ENCODE peak calls at places on chromosomes 6 and 20, in eight cellular contexts. K is IMR-90, O is HepG2, W is HFF-Myc, Q is AG04449, Z is colonic mucosa, H is AG09309, L is RWPE1. I is an unnamed sample.

GRCh38 chr6:163588211-163588919 is 173.8 kb downstream of the QKI start:
- DNase-seq in K (peak; percentile 74), O (no peak), W (peak; percentile 49), Q (no peak), Z (no peak), H (peak; percentile 13), L (peak; percentile 69), I (no peak)

GRCh38 chr20:35034150-35034549 is 58.5 kb downstream of the TRPC4AP start:
- DNase-seq in K (no peak), O (no peak), W (no peak), Q (no peak), Z (no peak), H (no peak), L (no peak), I (no peak)

GRCh38 chr6:41648070-41648585 is 9.9 kb downstream of the MDFI start:
- DNase-seq in K (no peak), O (no peak), W (no peak), Q (no peak), Z (no peak), H (no peak), L (no peak), I (no peak)

GRCh38 chr6:120826253-120826652 is 508.0 kb downstream of the TBC1D32 start:
- DNase-seq in K (no peak), O (peak; percentile 52), W (no peak), Q (no peak), Z (peak; percentile 27), H (no peak), L (peak; percentile 13), I (no peak)

GRCh38 chr20:23165964-23166363 is 79.8 kb upstream of the CD93 start:
- DNase-seq in K (no peak), O (no peak), W (no peak), Q (no peak), Z (no peak), H (no peak), L (no peak), I (no peak)

GRCh38 chr6:35477028-35477427 is 8.8 kb downstream of the RPL10A start:
- DNase-seq in K (no peak), O (peak; percentile 41), W (no peak), Q (no peak), Z (no peak), H (no peak), L (no peak), I (no peak)

GRCh38 chr6:54697423-54697822 is 149.1 kb upstream of the FAM83B start:
- DNase-seq in K (peak; percentile 16), O (no peak), W (peak; percentile 25), Q (no peak), Z (no peak), H (no peak), L (peak; percentile 5), I (no peak)

GRCh38 chr20:24439737-24440136 is 29.7 kb upstream of the SYNDIG1 start:
- DNase-seq in K (no peak), O (no peak), W (no peak), Q (no peak), Z (no peak), H (no peak), L (no peak), I (no peak)

GRCh38 chr6:129212081-129212480 is 329.1 kb downstream of the LAMA2 start:
- DNase-seq in K (no peak), O (no peak), W (no peak), Q (peak; percentile 64), Z (no peak), H (peak; percentile 82), L (no peak), I (no peak)

GRCh38 chr20:33211817-33212424 is 5.2 kb upstream of the BPIFA3 start:
- DNase-seq in K (peak; percentile 33), O (peak; percentile 78), W (peak; percentile 1), Q (no peak), Z (peak; percentile 26), H (no peak), L (peak; percentile 85), I (no peak)

GRCh38 chr20:13325796-13326340 is 104.8 kb downstream of the ISM1 start:
- DNase-seq in K (no peak), O (no peak), W (no peak), Q (no peak), Z (no peak), H (no peak), L (no peak), I (no peak)

GRCh38 chr6:20180935-20181334 is 31.3 kb downstream of the MBOAT1 start:
- DNase-seq in K (no peak), O (no peak), W (no peak), Q (no peak), Z (no peak), H (no peak), L (no peak), I (no peak)

GRCh38 chr6:169289671-169290408 is 36.2 kb upstream of the THBS2 start:
- DNase-seq in K (peak; percentile 51), O (no peak), W (no peak), Q (no peak), Z (no peak), H (peak; percentile 85), L (peak; percentile 66), I (no peak)

GRCh38 chr20:21643417-21643816 is 62.0 kb upstream of the PAX1 start:
- DNase-seq in K (no peak), O (no peak), W (no peak), Q (no peak), Z (no peak), H (no peak), L (no peak), I (no peak)

DNA sequence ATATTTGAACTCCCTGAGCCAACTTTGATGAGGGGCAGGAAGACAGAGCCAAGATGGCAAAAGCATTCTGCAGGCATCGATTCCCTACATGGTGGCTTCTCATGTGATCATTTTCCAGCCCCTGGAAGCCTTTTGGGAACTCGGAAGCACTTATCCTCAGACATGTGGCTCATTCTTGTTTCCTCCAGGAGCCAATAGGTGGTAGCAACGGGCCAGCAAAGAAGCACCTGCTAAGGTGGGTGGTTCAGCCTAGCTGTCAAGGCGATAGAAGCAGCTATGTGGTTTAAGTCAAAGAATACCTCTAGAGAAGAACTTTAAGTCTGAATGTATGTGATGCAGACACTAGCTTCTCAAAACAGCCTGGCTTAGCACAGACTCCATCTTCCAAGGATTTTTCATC is 64.9 kb upstream of the PAX1 start:
- DNase-seq in K (no peak), O (peak; percentile 44), W (no peak), Q (no peak), Z (no peak), H (no peak), L (peak; percentile 12), I (no peak)
- TF ChIP-seq CTCF in K (no peak), O (peak; percentile 67), W (no peak), Q (no peak), Z (no peak), H (no peak), L (no peak), I (no peak)

GRCh38 chr6:31728767-31729514 is at the start of gene DDAH2:
- DNase-seq in K (no peak), O (no peak), W (no peak), Q (no peak), Z (no peak), H (no peak), L (no peak), I (no peak)
- TF ChIP-seq CTCF in K (no peak), O (no peak), W (peak; percentile 64), Q (no peak), Z (no peak), H (peak; percentile 70), L (peak; percentile 84), I (no peak)

GRCh38 chr20:17882065-17882833 is 86.3 kb downstream of the SNX5 start:
- DNase-seq in K (no peak), O (peak; percentile 95), W (no peak), Q (no peak), Z (no peak), H (no peak), L (no peak), I (no peak)

GRCh38 chr20:17881741-17882064 is 86.9 kb downstream of the SNX5 start:
- DNase-seq in K (no peak), O (no peak), W (no peak), Q (no peak), Z (no peak), H (no peak), L (no peak), I (no peak)

GRCh38 chr20:17875981-17876385 is 92.6 kb downstream of the SNX5 start:
- DNase-seq in K (no peak), O (no peak), W (no peak), Q (no peak), Z (no peak), H (no peak), L (no peak), I (no peak)

GRCh38 chr20:17878069-17878911 is 90.3 kb downstream of the SNX5 start:
- DNase-seq in K (no peak), O (no peak), W (no peak), Q (no peak), Z (no peak), H (no peak), L (no peak), I (no peak)

DNA sequence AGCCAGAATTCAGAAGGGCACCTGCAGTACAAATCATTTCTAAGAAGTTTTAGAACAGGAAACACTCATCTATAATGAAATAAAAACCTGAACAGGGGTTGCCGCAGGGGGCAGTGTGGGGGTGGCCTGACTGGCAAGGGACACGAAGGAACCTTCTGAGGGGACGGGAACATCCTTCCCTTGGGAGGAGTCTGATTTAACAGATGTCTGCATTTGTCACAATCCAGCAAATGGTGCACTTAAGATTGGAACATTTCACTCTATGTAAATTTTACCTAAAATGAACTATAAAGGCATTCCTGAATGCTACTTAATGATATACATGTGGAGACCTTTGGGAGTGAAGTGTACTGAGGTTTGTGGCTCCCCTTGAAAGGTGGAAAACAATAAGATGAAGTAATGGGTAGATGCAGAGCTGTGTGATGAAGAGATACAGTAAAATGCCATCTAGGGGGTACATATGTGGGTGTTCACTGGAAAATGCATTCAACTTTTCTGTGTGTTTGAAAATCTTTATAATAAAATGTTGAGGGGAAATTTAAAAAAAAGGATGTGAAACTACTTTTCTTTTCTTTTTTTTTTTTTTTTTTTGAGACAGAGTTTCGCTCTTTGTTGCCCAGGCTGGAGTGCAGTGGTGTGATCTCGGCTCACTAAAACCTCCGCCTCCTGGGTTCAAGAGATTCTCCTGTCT is 89.5 kb downstream of the SNX5 start:
- DNase-seq in K (no peak), O (no peak), W (no peak), Q (no peak), Z (no peak), H (no peak), L (no peak), I (no peak)
- TF ChIP-seq CTCF in K (no peak), O (no peak), W (peak; percentile 23), Q (no peak), Z (no peak), H (no peak), L (no peak), I (no peak)

GRCh38 chr20:25632940-25633790 is 9.4 kb upstream of the NANP start:
- DNase-seq in K (peak; percentile 24), O (no peak), W (no peak), Q (peak; percentile 46), Z (no peak), H (no peak), L (peak; percentile 58), I (no peak)
- TF ChIP-seq CTCF in K (no peak), O (no peak), W (no peak), Q (no peak), Z (no peak), H (no peak), L (no peak), I (no peak)